ENCODE peak calls at places on chromosomes 12 and 14, in six cellular contexts. One of them, this sample, is unnamed.

GRCh38 chr14:40417777-40418401 is 985.7 kb upstream of the FBXO33 start:
- DNase-seq in AG09319: no peak
- DNase-seq in nephron progenitor cell: peak; percentile 40
- DNase-seq in SW480: peak; percentile 51
- DNase-seq in AG08396: no peak
- DNase-seq in endodermal cell: peak; percentile 84
- DNase-seq in this sample: no peak

GRCh38 chr14:34222122-34222521 is 239.9 kb downstream of the SPTSSA start:
- DNase-seq in AG08396: no peak
- DNase-seq in nephron progenitor cell: no peak
- DNase-seq in AG09319: no peak
- DNase-seq in endodermal cell: no peak
- DNase-seq in SW480: no peak
- DNase-seq in this sample: no peak

GRCh38 chr14:70045296-70045695 is 143.5 kb downstream of the SLC8A3 start:
- DNase-seq in nephron progenitor cell: no peak
- DNase-seq in AG08396: no peak
- DNase-seq in SW480: peak; percentile 59
- DNase-seq in endodermal cell: no peak
- DNase-seq in AG09319: no peak
- DNase-seq in this sample: no peak

GRCh38 chr14:78154827-78155226 is 15.3 kb upstream of the NRXN3 start:
- DNase-seq in endodermal cell: peak; percentile 84
- DNase-seq in AG09319: no peak
- DNase-seq in SW480: no peak
- DNase-seq in AG08396: no peak
- DNase-seq in nephron progenitor cell: peak; percentile 13
- DNase-seq in this sample: no peak

GRCh38 chr12:98751580-98752115 is 106.6 kb downstream of the APAF1 start:
- DNase-seq in nephron progenitor cell: no peak
- DNase-seq in AG08396: no peak
- DNase-seq in AG09319: no peak
- DNase-seq in SW480: no peak
- DNase-seq in endodermal cell: no peak
- DNase-seq in this sample: no peak

GRCh38 chr12:108495054-108495453 is 20.0 kb upstream of the FICD start:
- DNase-seq in endodermal cell: peak; percentile 90
- DNase-seq in SW480: peak; percentile 30
- DNase-seq in AG09319: no peak
- DNase-seq in AG08396: peak; percentile 41
- DNase-seq in nephron progenitor cell: peak; percentile 48
- DNase-seq in this sample: no peak

GRCh38 chr12:127127887-127128286 is 1139.1 kb upstream of the TMEM132C start:
- DNase-seq in AG09319: no peak
- DNase-seq in AG08396: no peak
- DNase-seq in nephron progenitor cell: no peak
- DNase-seq in SW480: no peak
- DNase-seq in endodermal cell: no peak
- DNase-seq in this sample: no peak

GRCh38 chr12:21580748-21581495 is 23.7 kb downstream of the GYS2 start:
- DNase-seq in nephron progenitor cell: no peak
- DNase-seq in AG08396: no peak
- DNase-seq in SW480: no peak
- DNase-seq in endodermal cell: no peak
- DNase-seq in AG09319: no peak
- DNase-seq in this sample: no peak

GRCh38 chr14:66790101-66790500 is 282.2 kb downstream of the GPHN start:
- DNase-seq in nephron progenitor cell: no peak
- DNase-seq in SW480: no peak
- DNase-seq in AG08396: no peak
- DNase-seq in endodermal cell: no peak
- DNase-seq in AG09319: no peak
- DNase-seq in this sample: no peak

This sample was measured in keratinocyte.